ENCODE peak calls at places on chromosome 10, in four cellular contexts. F, U, E and Q are unnamed samples.

GRCh38 chr10:107546239-107546638 is 381.7 kb upstream of the SORCS1 start:
- DNase-seq in F (no peak), U (no peak), E (peak; percentile 56), Q (no peak)

GRCh38 chr10:63058236-63058635 is 74.9 kb upstream of the NRBF2 start:
- DNase-seq in F (no peak), U (no peak), E (no peak), Q (no peak)

GRCh38 chr10:63197304-63198092 is 64.4 kb downstream of the NRBF2 start:
- DNase-seq in F (no peak), U (no peak), E (no peak), Q (no peak)

GRCh38 chr10:104938031-104938430 is 296.9 kb downstream of the SORCS3 start:
- DNase-seq in F (no peak), U (no peak), E (no peak), Q (no peak)

GRCh38 chr10:125117941-125118630 is 42.3 kb downstream of the CTBP2 start:
- DNase-seq in F (no peak), U (no peak), E (no peak), Q (no peak)

GRCh38 chr10:79349766-79350406 is 2.6 kb downstream of the PPIF start:
- DNase-seq in F (no peak), U (no peak), E (no peak), Q (peak; percentile 14)

GRCh38 chr10:78408671-78409472 is 375.2 kb downstream of the RPS24 start:
- DNase-seq in F (peak; percentile 25), U (no peak), E (peak; percentile 53), Q (no peak)

GRCh38 chr10:60426425-60426824 is 36.8 kb upstream of the ANK3 start:
- DNase-seq in F (no peak), U (no peak), E (no peak), Q (no peak)

GRCh38 chr10:52758406-52758805 is 14.2 kb downstream of the MBL2 start:
- DNase-seq in F (no peak), U (peak; percentile 8), E (no peak), Q (no peak)

GRCh38 chr10:19816420-19817250 is at the start of gene PLXDC2:
- DNase-seq in F (peak; percentile 55), U (peak; percentile 79), E (peak; percentile 64), Q (no peak)

GRCh38 chr10:34967411-34967880 is 122.7 kb downstream of the CUL2 start:
- DNase-seq in F (no peak), U (no peak), E (no peak), Q (no peak)

GRCh38 chr10:69628876-69629275 is 1.2 kb upstream of the FAM241B start:
- DNase-seq in F (no peak), U (peak; percentile 2), E (no peak), Q (peak; percentile 1)

GRCh38 chr10:31526681-31527080 is 207.7 kb downstream of the ZEB1 start:
- DNase-seq in F (no peak), U (no peak), E (no peak), Q (no peak)

GRCh38 chr10:103458720-103459119 is at the start of gene CALHM1:
- DNase-seq in F (peak; percentile 65), U (no peak), E (no peak), Q (peak; percentile 51)

GRCh38 chr10:78470267-78471103 is 436.8 kb downstream of the RPS24 start:
- DNase-seq in F (no peak), U (no peak), E (peak; percentile 62), Q (no peak)

GRCh38 chr10:29688230-29688634 is 53.5 kb upstream of the SVIL start:
- DNase-seq in F (peak; percentile 52), U (peak; percentile 62), E (peak; percentile 47), Q (no peak)

GRCh38 chr10:105542401-105542800 is 901.3 kb downstream of the SORCS3 start:
- DNase-seq in F (no peak), U (no peak), E (no peak), Q (no peak)

GRCh38 chr10:27611209-27611608 is 107.1 kb downstream of the RAB18 start:
- DNase-seq in F (no peak), U (no peak), E (no peak), Q (no peak)

GRCh38 chr10:77205135-77205534 is 432.5 kb downstream of the KCNMA1 start:
- DNase-seq in F (no peak), U (no peak), E (no peak), Q (no peak)
- TF ChIP-seq TEAD4 in F (no peak), U (no peak), E (no peak), Q (no peak)

DNA sequence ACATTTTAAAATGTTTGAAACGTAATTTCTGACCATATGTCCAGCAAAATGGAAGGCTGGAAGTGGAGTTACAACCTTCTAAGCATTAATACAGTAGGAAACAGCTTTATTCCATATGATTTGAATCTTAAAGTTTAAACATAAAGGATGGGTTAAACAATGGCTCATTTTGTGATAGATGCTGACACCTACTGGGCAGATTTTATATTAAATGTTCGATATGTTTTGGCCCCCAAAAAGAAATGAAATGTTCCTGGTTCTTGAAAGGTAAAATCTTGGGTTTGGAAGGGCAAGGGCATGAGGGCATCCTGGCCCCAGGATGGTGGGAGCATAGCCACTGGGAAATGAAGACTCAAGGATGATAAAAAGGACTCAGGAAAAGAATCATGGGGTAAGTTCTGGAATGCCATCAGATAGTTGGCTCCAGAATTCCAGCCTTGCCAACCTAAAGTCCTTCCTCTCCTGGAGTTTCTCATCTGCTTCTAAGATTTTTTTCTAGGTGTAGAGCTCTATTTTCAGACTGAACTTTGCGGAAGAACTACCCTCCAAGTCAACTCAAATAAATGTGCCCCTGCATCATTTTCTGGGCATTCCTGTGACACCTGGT is 34.6 kb upstream of the SLC35G1 start:
- DNase-seq in F (no peak), U (no peak), E (peak; percentile 26), Q (peak; percentile 6)
- TF ChIP-seq TEAD4 in F (no peak), U (no peak), E (no peak), Q (no peak)

DNA sequence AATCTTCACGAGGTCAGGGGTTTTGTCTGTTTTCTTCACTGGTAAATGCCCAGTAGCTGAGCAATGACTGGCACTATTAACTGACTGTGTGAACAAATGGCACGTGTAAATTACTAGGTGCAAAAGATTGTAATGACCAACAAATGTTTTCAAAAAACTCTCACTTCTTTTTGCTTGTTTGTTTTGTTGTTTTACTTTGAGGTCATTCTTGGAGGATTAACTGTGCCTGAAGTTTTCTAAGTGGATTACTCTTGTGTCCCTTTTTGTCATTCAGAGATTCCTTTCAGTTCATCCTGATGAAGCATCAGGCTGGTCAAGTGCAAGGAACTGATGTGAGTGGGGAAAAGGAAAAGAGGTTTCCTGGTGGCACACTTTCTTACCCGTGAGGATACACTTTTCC is 74.4 kb upstream of the PPP1R3C start:
- DNase-seq in F (no peak), U (no peak), E (no peak), Q (no peak)
- TF ChIP-seq TEAD4 in F (no peak), U (no peak), E (no peak), Q (no peak)

GRCh38 chr10:21801609-21802008 is 201.9 kb downstream of the DNAJC1 start:
- DNase-seq in F (no peak), U (no peak), E (no peak), Q (no peak)
- TF ChIP-seq TEAD4 in F (no peak), U (no peak), E (no peak), Q (no peak)

GRCh38 chr10:67550042-67550441 is 146.0 kb downstream of the CTNNA3 start:
- DNase-seq in F (no peak), U (no peak), E (no peak), Q (no peak)

GRCh38 chr10:67549390-67549789 is 146.6 kb downstream of the CTNNA3 start:
- DNase-seq in F (no peak), U (no peak), E (no peak), Q (no peak)

GRCh38 chr10:67550838-67551402 is 145.1 kb downstream of the CTNNA3 start:
- DNase-seq in F (no peak), U (no peak), E (no peak), Q (no peak)

DNA sequence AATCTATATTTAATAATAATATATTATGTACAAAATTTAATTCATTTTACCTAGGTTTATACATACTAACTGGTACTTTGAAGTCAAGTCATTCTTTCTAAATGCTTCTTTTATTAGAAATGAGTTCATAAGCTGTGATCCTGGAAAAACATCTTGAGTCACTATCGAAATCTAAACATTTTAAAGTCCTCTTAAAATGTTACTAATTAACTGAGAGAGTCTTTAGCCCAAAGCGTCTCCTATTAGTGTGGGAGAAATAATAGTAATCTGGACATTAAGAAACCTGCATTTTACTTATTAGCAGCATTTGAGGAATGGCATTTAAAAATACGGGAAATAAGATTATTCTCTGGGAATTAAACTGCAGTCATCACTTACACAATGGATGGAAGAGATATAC is 142.7 kb downstream of the CTNNA3 start:
- DNase-seq in F (no peak), U (no peak), E (no peak), Q (no peak)
- TF ChIP-seq TEAD4 in F (no peak), U (no peak), E (no peak), Q (no peak)

DNA sequence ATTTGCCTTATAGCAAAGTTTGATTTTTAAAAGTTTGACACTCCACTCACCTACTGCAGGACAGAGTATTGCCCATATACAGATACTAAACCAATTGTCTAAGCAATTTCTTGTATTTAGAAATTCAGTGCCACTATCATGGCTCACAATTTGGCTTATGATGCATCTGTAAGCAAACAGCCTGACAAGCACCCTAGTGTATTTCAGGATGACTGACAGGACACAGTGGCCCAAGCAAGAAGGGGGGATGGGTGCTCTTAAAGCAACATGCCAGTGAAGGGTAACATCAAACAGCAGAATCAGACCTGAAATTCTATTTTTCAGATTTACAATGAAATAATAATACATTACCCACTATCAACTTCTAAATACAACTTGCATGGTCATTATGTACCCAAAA is 30.5 kb downstream of the CTNNA3 start:
- DNase-seq in F (no peak), U (no peak), E (no peak), Q (no peak)
- TF ChIP-seq TEAD4 in F (no peak), U (no peak), E (no peak), Q (no peak)

GRCh38 chr10:132006966-132007365 is 25.2 kb upstream of the BNIP3 start:
- DNase-seq in F (peak; percentile 41), U (no peak), E (no peak), Q (no peak)
- TF ChIP-seq TEAD4 in F (no peak), U (no peak), E (no peak), Q (no peak)